ENCODE peak calls at places on chromosomes 13 and 19, in eight cellular contexts. One of them, this sample, is unnamed.

GRCh38 chr13:110166598-110166997 is 140.4 kb downstream of the COL4A1 start:
- DNase-seq in neural crest cell: no peak
- DNase-seq in AG10803: no peak
- DNase-seq in GM12865: no peak
- DNase-seq in AG04450: no peak
- DNase-seq in psoas muscle: no peak
- DNase-seq in Calu3: no peak
- DNase-seq in mucosa of descending colon: no peak
- DNase-seq in this sample: no peak

GRCh38 chr19:1113986-1114483 is 10.2 kb downstream of the GPX4 start:
- DNase-seq in psoas muscle: no peak
- DNase-seq in neural crest cell: no peak
- DNase-seq in mucosa of descending colon: no peak
- DNase-seq in AG04450: no peak
- DNase-seq in AG10803: no peak
- DNase-seq in GM12865: no peak
- DNase-seq in Calu3: no peak
- DNase-seq in this sample: no peak

GRCh38 chr19:48181505-48181904 is 11.0 kb downstream of the ZSWIM9 start:
- DNase-seq in psoas muscle: no peak
- DNase-seq in GM12865: no peak
- DNase-seq in neural crest cell: no peak
- DNase-seq in mucosa of descending colon: no peak
- DNase-seq in Calu3: no peak
- DNase-seq in AG04450: no peak
- DNase-seq in AG10803: no peak
- DNase-seq in this sample: no peak

GRCh38 chr13:59247166-59247565 is 916.6 kb downstream of the DIAPH3 start:
- DNase-seq in Calu3: no peak
- DNase-seq in AG10803: no peak
- DNase-seq in psoas muscle: peak
- DNase-seq in AG04450: no peak
- DNase-seq in GM12865: no peak
- DNase-seq in mucosa of descending colon: no peak
- DNase-seq in neural crest cell: no peak
- DNase-seq in this sample: no peak

GRCh38 chr19:45523642-45524256 is 16.5 kb downstream of the VASP start:
- DNase-seq in neural crest cell: peak
- DNase-seq in mucosa of descending colon: peak
- DNase-seq in GM12865: peak
- DNase-seq in psoas muscle: peak
- DNase-seq in AG04450: peak
- DNase-seq in Calu3: peak
- DNase-seq in AG10803: peak
- DNase-seq in this sample: peak

GRCh38 chr13:29964181-29964845 is 113.9 kb upstream of the UBL3 start:
- DNase-seq in AG04450: no peak
- DNase-seq in AG10803: no peak
- DNase-seq in mucosa of descending colon: no peak
- DNase-seq in Calu3: no peak
- DNase-seq in psoas muscle: no peak
- DNase-seq in neural crest cell: no peak
- DNase-seq in GM12865: peak
- DNase-seq in this sample: no peak

GRCh38 chr13:67138937-67139336 is 91.2 kb downstream of the PCDH9 start:
- DNase-seq in Calu3: no peak
- DNase-seq in GM12865: no peak
- DNase-seq in psoas muscle: no peak
- DNase-seq in neural crest cell: no peak
- DNase-seq in AG04450: no peak
- DNase-seq in mucosa of descending colon: no peak
- DNase-seq in AG10803: no peak
- DNase-seq in this sample: no peak

GRCh38 chr19:32817252-32817912 is 52.2 kb downstream of the SLC7A9 start:
- DNase-seq in AG04450: no peak
- DNase-seq in neural crest cell: no peak
- DNase-seq in GM12865: no peak
- DNase-seq in mucosa of descending colon: no peak
- DNase-seq in Calu3: no peak
- DNase-seq in psoas muscle: no peak
- DNase-seq in AG10803: no peak
- DNase-seq in this sample: no peak

GRCh38 chr13:75635101-75635620 is 969 bp upstream of the LMO7 start:
- DNase-seq in mucosa of descending colon: no peak
- DNase-seq in AG04450: no peak
- DNase-seq in psoas muscle: no peak
- DNase-seq in neural crest cell: no peak
- DNase-seq in AG10803: no peak
- DNase-seq in GM12865: no peak
- DNase-seq in Calu3: no peak
- DNase-seq in this sample: no peak

GRCh38 chr13:45296259-45296658 is 44.7 kb downstream of the TPT1 start:
- DNase-seq in GM12865: no peak
- DNase-seq in psoas muscle: no peak
- DNase-seq in AG10803: no peak
- DNase-seq in Calu3: no peak
- DNase-seq in neural crest cell: no peak
- DNase-seq in mucosa of descending colon: no peak
- DNase-seq in AG04450: no peak
- DNase-seq in this sample: no peak

GRCh38 chr19:16520986-16521624 is 21.1 kb downstream of the CHERP start:
- DNase-seq in Calu3: no peak
- DNase-seq in AG04450: no peak
- DNase-seq in AG10803: no peak
- DNase-seq in psoas muscle: no peak
- DNase-seq in mucosa of descending colon: no peak
- DNase-seq in neural crest cell: no peak
- DNase-seq in GM12865: no peak
- DNase-seq in this sample: no peak

GRCh38 chr19:23222998-23223652 is 27.1 kb downstream of the ZNF724 start:
- DNase-seq in mucosa of descending colon: no peak
- DNase-seq in AG04450: no peak
- DNase-seq in psoas muscle: no peak
- DNase-seq in neural crest cell: no peak
- DNase-seq in Calu3: no peak
- DNase-seq in GM12865: no peak
- DNase-seq in AG10803: no peak
- DNase-seq in this sample: no peak

GRCh38 chr19:4524808-4525562 is 6.7 kb upstream of the PLIN4 start:
- DNase-seq in AG10803: peak
- DNase-seq in AG04450: no peak
- DNase-seq in neural crest cell: peak
- DNase-seq in GM12865: peak
- DNase-seq in Calu3: peak
- DNase-seq in psoas muscle: peak
- DNase-seq in mucosa of descending colon: no peak
- DNase-seq in this sample: no peak

GRCh38 chr13:99027661-99028425 is 50.0 kb upstream of the DOCK9 start:
- DNase-seq in neural crest cell: no peak
- DNase-seq in AG04450: no peak
- DNase-seq in AG10803: no peak
- DNase-seq in psoas muscle: no peak
- DNase-seq in Calu3: no peak
- DNase-seq in mucosa of descending colon: no peak
- DNase-seq in GM12865: no peak
- DNase-seq in this sample: no peak

GRCh38 chr13:93422980-93423554 is 196.5 kb downstream of the GPC6 start:
- DNase-seq in AG10803: no peak
- DNase-seq in GM12865: no peak
- DNase-seq in mucosa of descending colon: no peak
- DNase-seq in neural crest cell: no peak
- DNase-seq in Calu3: no peak
- DNase-seq in psoas muscle: no peak
- DNase-seq in AG04450: no peak
- DNase-seq in this sample: no peak

DNA sequence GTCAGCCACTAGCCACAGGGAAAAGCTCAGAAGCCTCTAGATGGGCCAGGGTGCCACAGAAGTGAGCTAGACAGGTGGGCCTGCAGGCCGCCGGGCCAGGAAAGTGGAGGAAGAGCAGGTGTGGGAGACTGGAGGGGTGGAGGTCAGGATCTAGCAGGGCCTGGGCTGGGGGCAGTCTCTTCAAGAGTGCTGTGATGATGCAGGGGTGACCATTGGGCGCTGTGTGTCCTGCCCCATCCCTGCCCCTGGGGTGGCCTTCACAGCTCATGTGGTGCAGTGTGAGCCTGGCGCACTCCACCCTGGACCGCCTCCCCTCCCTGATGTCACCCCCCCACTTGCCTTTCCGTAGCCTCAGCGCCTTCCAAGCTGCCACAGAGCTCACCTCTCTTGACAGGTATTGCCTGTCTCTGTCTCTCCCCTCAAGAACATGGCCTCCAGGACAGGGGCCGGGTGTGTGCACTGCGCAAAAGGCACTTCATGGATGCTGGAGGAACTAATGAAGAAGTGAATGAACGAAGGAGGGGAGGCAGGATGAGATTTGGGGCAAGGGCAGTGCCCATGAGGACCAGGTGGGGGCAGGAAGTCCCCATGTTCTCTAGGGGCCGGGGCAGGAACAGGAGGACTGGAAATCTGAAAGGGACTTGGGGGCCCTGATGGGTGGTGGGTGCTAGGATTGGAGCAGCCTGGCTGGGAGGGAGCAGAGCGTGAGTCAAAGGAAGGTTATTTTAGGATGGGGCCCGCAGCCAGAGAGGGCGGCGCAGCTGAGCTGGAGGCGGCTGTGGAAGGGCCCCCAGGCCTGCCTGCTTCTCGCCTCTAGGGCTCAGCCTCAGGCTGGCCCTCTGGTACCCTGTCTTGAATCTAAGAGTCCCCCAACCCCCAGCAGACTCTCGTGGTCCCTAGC is 6.6 kb downstream of the SSBP4 start:
- DNase-seq in psoas muscle: peak
- DNase-seq in Calu3: no peak
- DNase-seq in AG10803: peak
- DNase-seq in mucosa of descending colon: no peak
- DNase-seq in neural crest cell: no peak
- DNase-seq in GM12865: no peak
- DNase-seq in AG04450: no peak
- DNase-seq in this sample: no peak
- TF ChIP-seq CTCF in psoas muscle: no peak
- TF ChIP-seq CTCF in Calu3: no peak
- TF ChIP-seq CTCF in AG10803: peak
- TF ChIP-seq CTCF in mucosa of descending colon: no peak
- TF ChIP-seq CTCF in neural crest cell: no peak
- TF ChIP-seq CTCF in GM12865: no peak
- TF ChIP-seq CTCF in AG04450: peak
- TF ChIP-seq CTCF in this sample: peak

DNA sequence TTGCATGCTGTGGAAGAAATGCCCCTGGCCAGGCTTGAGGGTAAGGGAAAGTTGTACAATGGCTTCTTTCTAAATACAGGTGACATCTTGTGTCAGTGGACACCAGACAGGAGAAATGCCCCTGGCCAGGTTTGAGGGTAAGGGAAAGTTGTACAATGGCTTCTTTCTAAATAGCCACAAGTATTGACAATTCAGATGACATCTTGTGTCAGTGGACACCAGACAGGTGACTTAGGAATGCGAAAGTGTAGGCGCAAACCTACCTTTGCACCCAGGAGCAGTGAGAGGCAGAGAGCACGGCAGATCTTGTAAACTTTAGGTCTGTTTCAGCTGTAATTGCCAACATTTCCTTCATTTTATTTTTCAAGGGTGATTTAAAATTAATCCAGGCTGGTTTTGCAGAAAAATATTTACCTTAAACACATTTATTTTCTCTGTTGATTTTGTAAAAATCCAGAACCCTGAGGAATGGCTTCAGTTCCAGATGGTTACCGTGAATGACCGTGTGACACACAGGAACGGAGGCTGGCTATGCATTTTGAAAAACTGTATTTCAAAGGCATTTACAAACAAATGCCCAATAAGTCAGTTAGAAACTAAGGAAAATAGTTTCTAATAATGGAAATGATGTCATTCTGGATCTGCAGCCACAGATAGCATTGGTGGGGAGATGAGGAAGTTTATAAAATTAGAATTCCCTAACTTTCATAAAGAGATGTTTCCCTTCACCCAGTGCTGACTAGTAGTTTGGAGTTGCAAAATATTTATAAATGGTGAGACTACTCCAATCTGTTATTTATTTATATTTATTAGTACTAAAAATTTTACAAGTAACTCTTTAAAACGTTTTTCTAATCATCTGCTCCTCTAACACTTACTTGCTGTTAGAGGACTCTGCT is 34.9 kb downstream of the TNFSF13B start:
- DNase-seq in AG04450: no peak
- DNase-seq in AG10803: no peak
- DNase-seq in psoas muscle: no peak
- DNase-seq in neural crest cell: no peak
- DNase-seq in GM12865: no peak
- DNase-seq in mucosa of descending colon: no peak
- DNase-seq in Calu3: no peak
- DNase-seq in this sample: no peak
- TF ChIP-seq CTCF in AG04450: no peak
- TF ChIP-seq CTCF in AG10803: no peak
- TF ChIP-seq CTCF in psoas muscle: no peak
- TF ChIP-seq CTCF in neural crest cell: no peak
- TF ChIP-seq CTCF in GM12865: no peak
- TF ChIP-seq CTCF in mucosa of descending colon: no peak
- TF ChIP-seq CTCF in Calu3: no peak
- TF ChIP-seq CTCF in this sample: no peak

GRCh38 chr13:101545521-101545920 is 93.0 kb downstream of the ITGBL1 start:
- DNase-seq in Calu3: no peak
- DNase-seq in AG04450: no peak
- DNase-seq in neural crest cell: no peak
- DNase-seq in psoas muscle: no peak
- DNase-seq in mucosa of descending colon: no peak
- DNase-seq in AG10803: no peak
- DNase-seq in GM12865: no peak
- DNase-seq in this sample: no peak
- TF ChIP-seq CTCF in Calu3: no peak
- TF ChIP-seq CTCF in AG04450: no peak
- TF ChIP-seq CTCF in neural crest cell: no peak
- TF ChIP-seq CTCF in psoas muscle: no peak
- TF ChIP-seq CTCF in mucosa of descending colon: no peak
- TF ChIP-seq CTCF in AG10803: peak
- TF ChIP-seq CTCF in GM12865: no peak
- TF ChIP-seq CTCF in this sample: no peak

DNA sequence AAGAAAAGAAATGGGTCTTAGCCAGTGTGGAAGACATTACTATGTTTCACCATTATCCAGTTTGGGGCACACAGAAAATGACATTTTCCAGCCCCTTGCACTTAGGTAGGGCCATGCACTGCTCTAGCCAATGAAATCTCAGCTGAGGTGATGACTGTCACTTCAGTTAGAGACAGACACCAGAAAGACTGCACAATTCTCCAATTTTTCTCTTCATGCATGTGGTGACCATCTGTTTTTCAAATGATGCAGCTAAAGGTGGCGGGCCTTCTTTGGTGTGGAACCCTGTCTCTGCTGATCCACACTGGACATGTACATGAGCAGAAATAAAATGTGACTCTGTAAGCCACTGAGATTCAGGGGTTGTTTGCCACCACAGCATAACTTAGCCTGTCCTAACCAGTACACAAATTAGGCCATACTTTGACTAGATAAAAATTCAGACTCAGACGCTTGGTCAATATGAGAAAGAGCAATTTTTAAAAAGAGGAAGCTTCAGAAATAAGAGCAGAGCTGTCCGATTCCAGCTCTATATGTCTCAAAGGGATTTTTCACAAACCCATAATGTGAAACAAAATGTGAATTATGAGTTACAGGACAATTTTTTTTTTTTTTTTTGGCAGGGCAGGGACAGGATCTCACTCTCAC is 6.7 kb downstream of the ZNF565 start:
- DNase-seq in AG04450: no peak
- DNase-seq in mucosa of descending colon: no peak
- DNase-seq in neural crest cell: no peak
- DNase-seq in psoas muscle: no peak
- DNase-seq in Calu3: no peak
- DNase-seq in GM12865: peak
- DNase-seq in AG10803: no peak
- DNase-seq in this sample: no peak
- TF ChIP-seq CTCF in AG04450: no peak
- TF ChIP-seq CTCF in mucosa of descending colon: no peak
- TF ChIP-seq CTCF in neural crest cell: no peak
- TF ChIP-seq CTCF in psoas muscle: no peak
- TF ChIP-seq CTCF in Calu3: no peak
- TF ChIP-seq CTCF in GM12865: no peak
- TF ChIP-seq CTCF in AG10803: no peak
- TF ChIP-seq CTCF in this sample: no peak